ENCODE peak calls at places on chromosome 16, in four cellular contexts. Y, K, N and T are unnamed samples.

GRCh38 chr16:86285421-86285820 is 224.9 kb upstream of the FOXF1 start:
- DNase-seq in N (no peak), Y (no peak), K (no peak), T (no peak)

GRCh38 chr16:46496701-46497100 is 124.5 kb downstream of the SHCBP1 start:
- DNase-seq in N (no peak), K (no peak), Y (no peak), T (no peak)

GRCh38 chr16:85335584-85336492 is 223.6 kb upstream of the CIBAR2 start:
- DNase-seq in K (no peak), Y (no peak), N (no peak), T (peak; percentile 62)

GRCh38 chr16:9980981-9981380 is 201.2 kb downstream of the GRIN2A start:
- DNase-seq in N (no peak), K (no peak), Y (no peak), T (no peak)

GRCh38 chr16:1206326-1206725 is 18.7 kb downstream of the TPSG1 start:
- DNase-seq in N (no peak), Y (no peak), K (no peak), T (no peak)

GRCh38 chr16:12417051-12417818 is 386.5 kb downstream of the CPPED1 start:
- DNase-seq in Y (no peak), N (no peak), K (no peak), T (no peak)

GRCh38 chr16:86215233-86215978 is 294.9 kb upstream of the FOXF1 start:
- DNase-seq in N (no peak), K (no peak), Y (no peak), T (no peak)

GRCh38 chr16:69100046-69100765 is 5.2 kb upstream of the HAS3 start:
- DNase-seq in K (peak; percentile 77), Y (no peak), N (no peak), T (no peak)

GRCh38 chr16:16021988-16022682 is 72.7 kb downstream of the ABCC1 start:
- DNase-seq in K (peak; percentile 82), Y (no peak), N (peak; percentile 81), T (peak; percentile 98)

GRCh38 chr16:10122546-10122945 is 59.7 kb downstream of the GRIN2A start:
- DNase-seq in N (no peak), K (peak; percentile 41), Y (no peak), T (peak; percentile 2)

GRCh38 chr16:4032768-4033167 is 83.5 kb downstream of the ADCY9 start:
- DNase-seq in K (no peak), Y (no peak), N (no peak), T (peak; percentile 58)

GRCh38 chr16:74736531-74737157 is 36.0 kb upstream of the MLKL start:
- DNase-seq in K (peak; percentile 70), N (no peak), Y (no peak), T (no peak)

GRCh38 chr16:71855937-71856662 is 10.3 kb downstream of the ATXN1L start:
- DNase-seq in Y (no peak), N (no peak), K (no peak), T (no peak)

GRCh38 chr16:24700549-24701392 is 28.7 kb upstream of the TNRC6A start:
- DNase-seq in K (peak; percentile 28), N (peak; percentile 89), Y (no peak), T (peak; percentile 99)

GRCh38 chr16:11128211-11129123 is 127.5 kb downstream of the SOCS1 start:
- DNase-seq in Y (no peak), N (no peak), K (peak; percentile 36), T (peak; percentile 85)

GRCh38 chr16:2224183-2224486 is 744 bp downstream of the E4F1 start:
- DNase-seq in Y (peak; percentile 49), N (no peak), K (no peak), T (no peak)
- H2AFZ ChIP-seq in Y (peak overlapping the region; percentile 92), N (no peak overlapping the region), K (peak overlapping the region; percentile 54), T (peak overlapping the region; percentile 72)

GRCh38 chr16:81575834-81576233 is 131.2 kb downstream of the CMIP start:
- DNase-seq in K (no peak), Y (no peak), N (no peak), T (no peak)

GRCh38 chr16:81578636-81579413 is 134.2 kb downstream of the CMIP start:
- DNase-seq in Y (no peak), N (no peak), K (no peak), T (no peak)

GRCh38 chr16:81578015-81578554 is 133.5 kb downstream of the CMIP start:
- DNase-seq in N (no peak), K (no peak), Y (no peak), T (no peak)

GRCh38 chr16:81575307-81575706 is 130.7 kb downstream of the CMIP start:
- DNase-seq in Y (no peak), N (no peak), K (no peak), T (no peak)

GRCh38 chr16:81576696-81577095 is 132.1 kb downstream of the CMIP start:
- DNase-seq in Y (no peak), K (no peak), N (no peak), T (no peak)
- H3K9ac ChIP-seq in Y (no peak overlapping the region), K (no peak overlapping the region), N (no peak overlapping the region), T (no peak overlapping the region)

DNA sequence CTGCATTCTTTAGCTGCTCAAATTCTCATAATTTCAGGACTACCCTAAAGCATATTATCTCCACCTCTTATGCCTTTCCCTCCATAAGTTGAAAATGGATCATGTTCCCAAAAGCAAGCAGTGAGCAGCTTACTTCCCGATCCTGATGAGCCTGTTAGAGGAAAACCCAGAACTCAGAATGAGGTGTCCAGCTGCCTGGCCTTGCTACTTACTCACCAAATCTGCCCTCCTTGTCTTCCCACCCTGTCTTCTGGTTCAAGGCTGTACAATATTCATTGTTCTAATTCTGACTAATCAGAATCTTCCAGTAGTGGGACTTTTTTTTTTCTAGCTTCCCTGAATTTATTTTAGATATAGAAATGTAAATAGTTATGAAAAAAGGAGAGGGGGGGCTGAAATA is 10.8 kb downstream of the LYRM1 start:
- DNase-seq in K (no peak), N (no peak), Y (no peak), T (peak; percentile 88)
- TF ChIP-seq EZH2phosphoT487 in K (no peak), N (no peak), Y (no peak), T (no peak)

GRCh38 chr16:81237282-81237681 is 1.2 kb upstream of the BCO1 start:
- DNase-seq in K (no peak), N (no peak), Y (no peak), T (no peak)
- H2AFZ ChIP-seq in K (no peak overlapping the region), N (no peak overlapping the region), Y (no peak overlapping the region), T (no peak overlapping the region)

GRCh38 chr16:81821422-81822128 is 42.5 kb downstream of the PLCG2 start:
- DNase-seq in N (no peak), Y (peak; percentile 76), K (no peak), T (no peak)

GRCh38 chr16:81823111-81823510 is 44.0 kb downstream of the PLCG2 start:
- DNase-seq in K (no peak), N (no peak), Y (peak; percentile 63), T (no peak)

GRCh38 chr16:81818514-81819304 is 39.6 kb downstream of the PLCG2 start:
- DNase-seq in K (no peak), Y (no peak), N (no peak), T (no peak)

GRCh38 chr16:81826523-81826922 is 47.4 kb downstream of the PLCG2 start:
- DNase-seq in K (no peak), Y (no peak), N (no peak), T (no peak)

DNA sequence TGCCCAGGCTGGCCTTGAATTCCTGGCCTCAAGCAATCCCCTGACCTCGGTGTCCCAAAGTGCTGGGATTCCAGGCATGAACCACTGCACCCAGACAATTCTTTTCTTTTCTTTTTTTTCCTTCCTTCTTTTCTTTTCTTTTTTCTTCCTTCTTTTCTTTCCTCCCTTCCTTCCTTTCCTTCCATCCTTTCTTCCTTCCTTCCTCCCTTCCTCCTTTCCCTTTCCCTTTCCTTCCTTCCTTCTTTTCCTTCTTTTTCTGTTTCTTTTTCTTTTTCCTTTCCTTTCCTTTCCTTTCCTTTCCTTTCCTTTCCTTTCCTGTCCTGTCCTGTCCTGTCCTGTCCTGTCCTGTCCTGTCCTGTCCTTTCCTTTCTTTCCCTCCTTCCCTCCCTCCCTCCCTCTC is 44.6 kb downstream of the PLCG2 start:
- DNase-seq in N (no peak), K (no peak), Y (no peak), T (no peak)
- H3K9ac ChIP-seq in N (no peak overlapping the region), K (no peak overlapping the region), Y (peak overlapping the region; percentile 56), T (no peak overlapping the region)

DNA sequence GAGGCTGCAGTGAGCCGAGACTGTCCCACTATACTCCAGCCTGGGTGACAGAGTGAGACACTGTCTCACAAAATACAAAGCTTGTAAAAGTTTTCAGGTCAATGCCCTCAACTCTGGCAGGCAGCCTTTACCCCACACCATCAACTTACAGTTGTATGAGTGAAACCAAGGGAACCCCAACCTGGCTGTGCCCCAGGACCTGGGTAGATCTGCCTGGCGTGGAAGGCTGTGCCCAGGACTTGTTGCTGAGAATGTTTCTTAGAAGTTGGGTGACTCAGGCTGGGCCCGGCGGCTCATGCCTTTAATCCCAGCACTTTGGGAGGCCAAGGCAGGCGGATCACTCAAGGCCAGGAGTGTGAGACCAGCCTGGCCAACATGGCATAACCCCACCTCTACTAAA is 7.8 kb downstream of the CES3 start:
- DNase-seq in N (no peak), K (no peak), Y (no peak), T (no peak)
- TF ChIP-seq EZH2phosphoT487 in N (no peak), K (no peak), Y (no peak), T (no peak)

DNA sequence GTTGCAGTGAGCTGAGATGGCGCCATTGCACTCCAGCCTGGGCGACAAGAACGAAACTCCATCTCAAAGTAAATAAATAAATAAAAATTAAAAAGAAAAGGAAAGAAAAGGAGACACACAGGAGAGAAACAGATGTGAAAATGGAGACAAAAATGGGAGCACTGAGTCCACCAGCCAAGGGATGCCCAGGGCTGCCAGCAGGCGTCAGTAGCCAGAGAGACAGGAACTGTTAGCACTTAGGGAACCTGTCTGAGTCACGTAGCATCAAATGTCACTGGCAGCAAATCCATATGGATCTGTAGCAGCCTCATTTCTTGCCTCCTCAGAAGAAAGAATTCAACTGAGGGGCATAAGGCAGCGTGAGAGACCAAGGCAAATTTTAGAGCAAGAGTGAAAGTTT is 79.7 kb downstream of the CYLD start:
- DNase-seq in K (no peak), N (peak; percentile 16), Y (no peak), T (peak; percentile 40)
- H2AFZ ChIP-seq in K (no peak overlapping the region), N (no peak overlapping the region), Y (no peak overlapping the region), T (no peak overlapping the region)

DNA sequence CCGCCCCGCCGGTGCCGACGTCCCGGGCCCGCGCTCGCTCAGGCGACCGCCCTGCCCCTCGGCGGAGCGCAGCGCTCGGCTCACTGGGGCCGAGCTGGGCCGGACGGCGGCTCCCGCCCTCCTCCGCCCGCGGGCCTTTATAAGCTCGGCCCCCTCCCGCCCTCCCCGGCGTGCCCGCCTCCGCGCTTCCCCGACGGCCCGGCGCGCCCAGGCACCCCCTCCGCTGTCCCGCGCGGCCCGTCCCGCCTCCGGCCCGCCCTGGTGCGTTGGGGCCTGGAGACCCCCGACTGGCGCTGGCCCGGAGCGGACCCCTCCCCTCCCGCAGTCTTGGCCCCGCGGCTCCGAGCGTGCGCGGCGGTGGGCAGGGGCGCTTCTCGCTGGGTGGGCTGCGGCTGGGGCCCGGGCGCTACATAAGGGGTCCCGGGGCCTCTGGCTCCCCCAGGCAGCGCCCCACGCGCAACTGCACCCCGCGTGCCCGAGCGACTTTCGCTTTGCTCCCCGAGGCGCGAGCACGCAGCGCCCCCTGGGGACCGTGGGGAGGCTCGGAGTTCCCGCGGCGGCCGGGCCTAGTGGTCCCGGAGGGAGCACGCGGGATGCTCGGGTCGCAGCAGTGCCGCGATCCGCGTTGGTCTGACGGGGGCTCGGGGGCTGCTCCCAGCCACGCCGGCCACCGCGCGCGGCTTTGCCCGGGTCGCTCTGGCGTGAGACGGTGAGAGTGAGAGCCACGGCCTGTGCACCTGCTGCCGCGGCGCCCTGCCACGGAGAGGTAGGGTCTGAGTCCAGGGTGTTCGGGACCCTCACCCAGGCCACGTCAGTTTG is at the start of gene PIEZO1:
- DNase-seq in N (no peak), Y (peak; percentile 49), K (peak; percentile 86), T (peak; percentile 86)
- H3K9ac ChIP-seq in N (peak within 1 kb of the TSS; percentile 94), Y (peak within 1 kb of the TSS; percentile 77), K (peak within 1 kb of the TSS; percentile 81), T (peak within 1 kb of the TSS; percentile 91)